ENCODE peak calls at places on chromosomes 2 and 18, in six cellular contexts. S is fibroblast of mammary gland, A is T-cell, Y is thoracic aorta, N is B cell, R is mucosa of gallbladder. U is an unnamed sample.

GRCh38 chr2:173106959-173107628 is 31.4 kb downstream of the MAP3K20 start:
- DNase-seq in S (no peak), A (no peak), Y (no peak), N (no peak), R (no peak), U (no peak)

GRCh38 chr2:122884889-122885288 is 1129.4 kb downstream of the TSN start:
- DNase-seq in S (no peak), A (no peak), Y (no peak), N (no peak), R (no peak), U (no peak)

GRCh38 chr2:149223472-149224062 is 106.8 kb upstream of the LYPD6 start:
- DNase-seq in S (no peak), A (no peak), Y (no peak), N (no peak), R (no peak), U (no peak)

GRCh38 chr2:228600265-228600664 is 418.8 kb upstream of the SPHKAP start:
- DNase-seq in S (peak), A (no peak), Y (no peak), N (no peak), R (no peak), U (no peak)

GRCh38 chr2:14223576-14223975 is 408.9 kb upstream of the LRATD1 start:
- DNase-seq in S (no peak), A (no peak), Y (no peak), N (no peak), R (no peak), U (no peak)

GRCh38 chr2:182241936-182242335 is 184.9 kb downstream of the PDE1A start:
- DNase-seq in S (no peak), A (no peak), Y (no peak), N (no peak), R (no peak), U (no peak)

GRCh38 chr2:170500770-170501169 is 214.4 kb upstream of the SP5 start:
- DNase-seq in S (peak), A (no peak), Y (no peak), N (no peak), R (no peak), U (no peak)

GRCh38 chr18:26536664-26537063 is 11.7 kb downstream of the KCTD1 start:
- DNase-seq in S (no peak), A (no peak), Y (no peak), N (no peak), R (no peak), U (no peak)

GRCh38 chr2:121184248-121184862 is 100.6 kb downstream of the TFCP2L1 start:
- DNase-seq in S (no peak), A (no peak), Y (no peak), N (no peak), R (no peak), U (no peak)

GRCh38 chr18:26574958-26575864 is 26.9 kb upstream of the KCTD1 start:
- DNase-seq in S (peak), A (no peak), Y (no peak), N (no peak), R (peak), U (no peak)

GRCh38 chr2:132871829-132872228 is 201.8 kb upstream of the LYPD1 start:
- DNase-seq in S (no peak), A (no peak), Y (no peak), N (no peak), R (no peak), U (no peak)

GRCh38 chr18:5476961-5477800 is 66.6 kb downstream of the EPB41L3 start:
- DNase-seq in S (peak), A (no peak), Y (no peak), N (no peak), R (no peak), U (no peak)

U was measured in effector memory CD8-positive, alpha-beta T cell.